ENCODE peak calls at places on chromosomes 7 and 10, in nine cellular contexts. One of them, this sample, is unnamed.

GRCh38 chr10:127945948-127946347 is 39.0 kb downstream of the PTPRE start:
- DNase-seq in KG1: no peak
- DNase-seq in H1: no peak
- DNase-seq in mammary epithelial cell: no peak
- DNase-seq in stimulated activated CD8-positive, alpha-beta memory T cell treated with anti-CD3 and anti-CD28 coated beads, Interleukin-2, amount 100 ng/mL, for 1 hour: no peak
- DNase-seq in T follicular helper cell: no peak
- DNase-seq in body of pancreas: no peak
- DNase-seq in sciatic nerve: no peak
- DNase-seq in iris pigment epithelial cell: no peak
- DNase-seq in this sample: no peak

GRCh38 chr10:27742926-27743735 is 2.5 kb downstream of the MKX start:
- DNase-seq in KG1: no peak
- DNase-seq in H1: no peak
- DNase-seq in mammary epithelial cell: peak
- DNase-seq in stimulated activated CD8-positive, alpha-beta memory T cell treated with anti-CD3 and anti-CD28 coated beads, Interleukin-2, amount 100 ng/mL, for 1 hour: no peak
- DNase-seq in T follicular helper cell: no peak
- DNase-seq in body of pancreas: peak
- DNase-seq in sciatic nerve: peak
- DNase-seq in iris pigment epithelial cell: peak
- DNase-seq in this sample: peak

GRCh38 chr7:5431485-5432118 is 8.0 kb upstream of the TNRC18 start:
- DNase-seq in KG1: no peak
- DNase-seq in H1: no peak
- DNase-seq in mammary epithelial cell: no peak
- DNase-seq in stimulated activated CD8-positive, alpha-beta memory T cell treated with anti-CD3 and anti-CD28 coated beads, Interleukin-2, amount 100 ng/mL, for 1 hour: no peak
- DNase-seq in T follicular helper cell: no peak
- DNase-seq in body of pancreas: no peak
- DNase-seq in sciatic nerve: no peak
- DNase-seq in iris pigment epithelial cell: peak
- DNase-seq in this sample: no peak

GRCh38 chr10:86871563-86872183 is 85.7 kb downstream of the MMRN2 start:
- DNase-seq in KG1: no peak
- DNase-seq in H1: no peak
- DNase-seq in mammary epithelial cell: no peak
- DNase-seq in stimulated activated CD8-positive, alpha-beta memory T cell treated with anti-CD3 and anti-CD28 coated beads, Interleukin-2, amount 100 ng/mL, for 1 hour: no peak
- DNase-seq in T follicular helper cell: no peak
- DNase-seq in body of pancreas: no peak
- DNase-seq in sciatic nerve: no peak
- DNase-seq in iris pigment epithelial cell: no peak
- DNase-seq in this sample: peak

GRCh38 chr10:99297033-99297432 is 32.1 kb upstream of the CNNM1 start:
- DNase-seq in KG1: no peak
- DNase-seq in H1: no peak
- DNase-seq in mammary epithelial cell: no peak
- DNase-seq in stimulated activated CD8-positive, alpha-beta memory T cell treated with anti-CD3 and anti-CD28 coated beads, Interleukin-2, amount 100 ng/mL, for 1 hour: no peak
- DNase-seq in T follicular helper cell: no peak
- DNase-seq in body of pancreas: no peak
- DNase-seq in sciatic nerve: no peak
- DNase-seq in iris pigment epithelial cell: no peak
- DNase-seq in this sample: no peak

GRCh38 chr10:91610444-91610843 is 22.4 kb downstream of the PPP1R3C start:
- DNase-seq in KG1: no peak
- DNase-seq in H1: no peak
- DNase-seq in mammary epithelial cell: no peak
- DNase-seq in stimulated activated CD8-positive, alpha-beta memory T cell treated with anti-CD3 and anti-CD28 coated beads, Interleukin-2, amount 100 ng/mL, for 1 hour: no peak
- DNase-seq in T follicular helper cell: no peak
- DNase-seq in body of pancreas: no peak
- DNase-seq in sciatic nerve: no peak
- DNase-seq in iris pigment epithelial cell: no peak
- DNase-seq in this sample: no peak

GRCh38 chr7:130397472-130397871 is 17.2 kb downstream of the CPA1 start:
- DNase-seq in KG1: no peak
- DNase-seq in H1: no peak
- DNase-seq in mammary epithelial cell: no peak
- DNase-seq in stimulated activated CD8-positive, alpha-beta memory T cell treated with anti-CD3 and anti-CD28 coated beads, Interleukin-2, amount 100 ng/mL, for 1 hour: no peak
- DNase-seq in T follicular helper cell: no peak
- DNase-seq in body of pancreas: no peak
- DNase-seq in sciatic nerve: no peak
- DNase-seq in iris pigment epithelial cell: no peak
- DNase-seq in this sample: no peak

GRCh38 chr10:132675031-132675740 is 110.8 kb downstream of the NKX6-2 start:
- DNase-seq in KG1: no peak
- DNase-seq in H1: no peak
- DNase-seq in mammary epithelial cell: no peak
- DNase-seq in stimulated activated CD8-positive, alpha-beta memory T cell treated with anti-CD3 and anti-CD28 coated beads, Interleukin-2, amount 100 ng/mL, for 1 hour: no peak
- DNase-seq in T follicular helper cell: no peak
- DNase-seq in body of pancreas: no peak
- DNase-seq in sciatic nerve: peak
- DNase-seq in iris pigment epithelial cell: no peak
- DNase-seq in this sample: no peak

GRCh38 chr10:94088926-94089381 is 95.2 kb downstream of the PLCE1 start:
- DNase-seq in KG1: no peak
- DNase-seq in H1: no peak
- DNase-seq in mammary epithelial cell: no peak
- DNase-seq in stimulated activated CD8-positive, alpha-beta memory T cell treated with anti-CD3 and anti-CD28 coated beads, Interleukin-2, amount 100 ng/mL, for 1 hour: no peak
- DNase-seq in T follicular helper cell: no peak
- DNase-seq in body of pancreas: no peak
- DNase-seq in sciatic nerve: no peak
- DNase-seq in iris pigment epithelial cell: peak
- DNase-seq in this sample: peak

GRCh38 chr7:132941433-132941832 is 140.5 kb downstream of the CHCHD3 start:
- DNase-seq in KG1: no peak
- DNase-seq in H1: no peak
- DNase-seq in mammary epithelial cell: no peak
- DNase-seq in stimulated activated CD8-positive, alpha-beta memory T cell treated with anti-CD3 and anti-CD28 coated beads, Interleukin-2, amount 100 ng/mL, for 1 hour: no peak
- DNase-seq in T follicular helper cell: no peak
- DNase-seq in body of pancreas: no peak
- DNase-seq in sciatic nerve: no peak
- DNase-seq in iris pigment epithelial cell: no peak
- DNase-seq in this sample: no peak

GRCh38 chr7:70353310-70353947 is 755.2 kb downstream of the AUTS2 start:
- DNase-seq in KG1: no peak
- DNase-seq in H1: no peak
- DNase-seq in mammary epithelial cell: no peak
- DNase-seq in stimulated activated CD8-positive, alpha-beta memory T cell treated with anti-CD3 and anti-CD28 coated beads, Interleukin-2, amount 100 ng/mL, for 1 hour: no peak
- DNase-seq in T follicular helper cell: no peak
- DNase-seq in body of pancreas: no peak
- DNase-seq in sciatic nerve: no peak
- DNase-seq in iris pigment epithelial cell: no peak
- DNase-seq in this sample: no peak

GRCh38 chr7:47571355-47572100 is 10.4 kb downstream of the TNS3 start:
- DNase-seq in KG1: peak
- DNase-seq in H1: no peak
- DNase-seq in mammary epithelial cell: peak
- DNase-seq in stimulated activated CD8-positive, alpha-beta memory T cell treated with anti-CD3 and anti-CD28 coated beads, Interleukin-2, amount 100 ng/mL, for 1 hour: no peak
- DNase-seq in T follicular helper cell: no peak
- DNase-seq in body of pancreas: peak
- DNase-seq in sciatic nerve: peak
- DNase-seq in iris pigment epithelial cell: peak
- DNase-seq in this sample: peak

GRCh38 chr7:40880581-40880980 is 745.8 kb downstream of the SUGCT start:
- DNase-seq in KG1: no peak
- DNase-seq in H1: no peak
- DNase-seq in mammary epithelial cell: no peak
- DNase-seq in stimulated activated CD8-positive, alpha-beta memory T cell treated with anti-CD3 and anti-CD28 coated beads, Interleukin-2, amount 100 ng/mL, for 1 hour: no peak
- DNase-seq in T follicular helper cell: no peak
- DNase-seq in body of pancreas: no peak
- DNase-seq in sciatic nerve: no peak
- DNase-seq in iris pigment epithelial cell: peak
- DNase-seq in this sample: peak

GRCh38 chr7:33886100-33886623 is 19.2 kb upstream of the BMPER start:
- DNase-seq in KG1: no peak
- DNase-seq in H1: no peak
- DNase-seq in mammary epithelial cell: no peak
- DNase-seq in stimulated activated CD8-positive, alpha-beta memory T cell treated with anti-CD3 and anti-CD28 coated beads, Interleukin-2, amount 100 ng/mL, for 1 hour: no peak
- DNase-seq in T follicular helper cell: no peak
- DNase-seq in body of pancreas: no peak
- DNase-seq in sciatic nerve: no peak
- DNase-seq in iris pigment epithelial cell: no peak
- DNase-seq in this sample: no peak

GRCh38 chr10:124093076-124093773 is at the start of gene CHST15:
- DNase-seq in KG1: no peak
- DNase-seq in H1: peak
- DNase-seq in mammary epithelial cell: peak
- DNase-seq in stimulated activated CD8-positive, alpha-beta memory T cell treated with anti-CD3 and anti-CD28 coated beads, Interleukin-2, amount 100 ng/mL, for 1 hour: no peak
- DNase-seq in T follicular helper cell: no peak
- DNase-seq in body of pancreas: peak
- DNase-seq in sciatic nerve: peak
- DNase-seq in iris pigment epithelial cell: peak
- DNase-seq in this sample: peak

GRCh38 chr7:142807855-142808460 is 37.2 kb downstream of the PRSS2 start:
- DNase-seq in KG1: peak
- DNase-seq in H1: no peak
- DNase-seq in mammary epithelial cell: no peak
- DNase-seq in stimulated activated CD8-positive, alpha-beta memory T cell treated with anti-CD3 and anti-CD28 coated beads, Interleukin-2, amount 100 ng/mL, for 1 hour: no peak
- DNase-seq in T follicular helper cell: no peak
- DNase-seq in body of pancreas: no peak
- DNase-seq in sciatic nerve: no peak
- DNase-seq in iris pigment epithelial cell: peak
- DNase-seq in this sample: peak

GRCh38 chr7:112581529-112581928 is 100.7 kb downstream of the LSMEM1 start:
- DNase-seq in KG1: no peak
- DNase-seq in H1: no peak
- DNase-seq in mammary epithelial cell: no peak
- DNase-seq in stimulated activated CD8-positive, alpha-beta memory T cell treated with anti-CD3 and anti-CD28 coated beads, Interleukin-2, amount 100 ng/mL, for 1 hour: no peak
- DNase-seq in T follicular helper cell: no peak
- DNase-seq in body of pancreas: no peak
- DNase-seq in sciatic nerve: no peak
- DNase-seq in iris pigment epithelial cell: no peak
- DNase-seq in this sample: no peak

GRCh38 chr7:129775695-129776396 is 164.3 kb downstream of the NRF1 start:
- DNase-seq in KG1: no peak
- DNase-seq in H1: no peak
- DNase-seq in mammary epithelial cell: no peak
- DNase-seq in stimulated activated CD8-positive, alpha-beta memory T cell treated with anti-CD3 and anti-CD28 coated beads, Interleukin-2, amount 100 ng/mL, for 1 hour: no peak
- DNase-seq in T follicular helper cell: no peak
- DNase-seq in body of pancreas: no peak
- DNase-seq in sciatic nerve: no peak
- DNase-seq in iris pigment epithelial cell: no peak
- DNase-seq in this sample: no peak

GRCh38 chr10:85618841-85619240 is 747.8 kb downstream of the GRID1 start:
- DNase-seq in KG1: no peak
- DNase-seq in H1: no peak
- DNase-seq in mammary epithelial cell: no peak
- DNase-seq in stimulated activated CD8-positive, alpha-beta memory T cell treated with anti-CD3 and anti-CD28 coated beads, Interleukin-2, amount 100 ng/mL, for 1 hour: no peak
- DNase-seq in T follicular helper cell: no peak
- DNase-seq in body of pancreas: no peak
- DNase-seq in sciatic nerve: no peak
- DNase-seq in iris pigment epithelial cell: no peak
- DNase-seq in this sample: no peak

GRCh38 chr7:124085168-124085567 is 52.3 kb upstream of the TMEM229A start:
- DNase-seq in KG1: no peak
- DNase-seq in H1: no peak
- DNase-seq in mammary epithelial cell: peak
- DNase-seq in stimulated activated CD8-positive, alpha-beta memory T cell treated with anti-CD3 and anti-CD28 coated beads, Interleukin-2, amount 100 ng/mL, for 1 hour: no peak
- DNase-seq in T follicular helper cell: no peak
- DNase-seq in body of pancreas: peak
- DNase-seq in sciatic nerve: no peak
- DNase-seq in iris pigment epithelial cell: peak
- DNase-seq in this sample: peak

GRCh38 chr7:22853674-22854157 is 31.1 kb upstream of the TOMM7 start:
- DNase-seq in KG1: peak
- DNase-seq in H1: no peak
- DNase-seq in mammary epithelial cell: no peak
- DNase-seq in stimulated activated CD8-positive, alpha-beta memory T cell treated with anti-CD3 and anti-CD28 coated beads, Interleukin-2, amount 100 ng/mL, for 1 hour: no peak
- DNase-seq in T follicular helper cell: peak
- DNase-seq in body of pancreas: peak
- DNase-seq in sciatic nerve: peak
- DNase-seq in iris pigment epithelial cell: no peak
- DNase-seq in this sample: peak

GRCh38 chr7:28418311-28418710 is 6.0 kb downstream of the CREB5 start:
- DNase-seq in KG1: no peak
- DNase-seq in H1: no peak
- DNase-seq in mammary epithelial cell: no peak
- DNase-seq in stimulated activated CD8-positive, alpha-beta memory T cell treated with anti-CD3 and anti-CD28 coated beads, Interleukin-2, amount 100 ng/mL, for 1 hour: no peak
- DNase-seq in T follicular helper cell: no peak
- DNase-seq in body of pancreas: no peak
- DNase-seq in sciatic nerve: no peak
- DNase-seq in iris pigment epithelial cell: no peak
- DNase-seq in this sample: no peak

GRCh38 chr10:25082276-25083204 is 66.1 kb downstream of the THNSL1 start:
- DNase-seq in KG1: no peak
- DNase-seq in H1: no peak
- DNase-seq in mammary epithelial cell: no peak
- DNase-seq in stimulated activated CD8-positive, alpha-beta memory T cell treated with anti-CD3 and anti-CD28 coated beads, Interleukin-2, amount 100 ng/mL, for 1 hour: no peak
- DNase-seq in T follicular helper cell: no peak
- DNase-seq in body of pancreas: no peak
- DNase-seq in sciatic nerve: no peak
- DNase-seq in iris pigment epithelial cell: no peak
- DNase-seq in this sample: no peak

GRCh38 chr10:23694446-23694920 is 255.6 kb downstream of the OTUD1 start:
- DNase-seq in KG1: no peak
- DNase-seq in H1: no peak
- DNase-seq in mammary epithelial cell: peak
- DNase-seq in stimulated activated CD8-positive, alpha-beta memory T cell treated with anti-CD3 and anti-CD28 coated beads, Interleukin-2, amount 100 ng/mL, for 1 hour: no peak
- DNase-seq in T follicular helper cell: no peak
- DNase-seq in body of pancreas: no peak
- DNase-seq in sciatic nerve: no peak
- DNase-seq in iris pigment epithelial cell: peak
- DNase-seq in this sample: no peak

GRCh38 chr7:44712012-44712411 is 36.6 kb upstream of the ZMIZ2 start:
- DNase-seq in KG1: no peak
- DNase-seq in H1: no peak
- DNase-seq in mammary epithelial cell: no peak
- DNase-seq in stimulated activated CD8-positive, alpha-beta memory T cell treated with anti-CD3 and anti-CD28 coated beads, Interleukin-2, amount 100 ng/mL, for 1 hour: no peak
- DNase-seq in T follicular helper cell: no peak
- DNase-seq in body of pancreas: peak
- DNase-seq in sciatic nerve: no peak
- DNase-seq in iris pigment epithelial cell: no peak
- DNase-seq in this sample: no peak

GRCh38 chr7:97078023-97078988 is 39.2 kb upstream of the SDHAF3 start:
- DNase-seq in KG1: no peak
- DNase-seq in H1: no peak
- DNase-seq in mammary epithelial cell: no peak
- DNase-seq in stimulated activated CD8-positive, alpha-beta memory T cell treated with anti-CD3 and anti-CD28 coated beads, Interleukin-2, amount 100 ng/mL, for 1 hour: no peak
- DNase-seq in T follicular helper cell: no peak
- DNase-seq in body of pancreas: no peak
- DNase-seq in sciatic nerve: no peak
- DNase-seq in iris pigment epithelial cell: no peak
- DNase-seq in this sample: no peak

GRCh38 chr7:140005754-140006503 is 56.8 kb downstream of the PARP12 start:
- DNase-seq in KG1: no peak
- DNase-seq in H1: peak
- DNase-seq in mammary epithelial cell: no peak
- DNase-seq in stimulated activated CD8-positive, alpha-beta memory T cell treated with anti-CD3 and anti-CD28 coated beads, Interleukin-2, amount 100 ng/mL, for 1 hour: no peak
- DNase-seq in T follicular helper cell: no peak
- DNase-seq in body of pancreas: peak
- DNase-seq in sciatic nerve: no peak
- DNase-seq in iris pigment epithelial cell: peak
- DNase-seq in this sample: peak

GRCh38 chr10:76576276-76576962 is 1061.2 kb downstream of the KCNMA1 start:
- DNase-seq in KG1: no peak
- DNase-seq in H1: no peak
- DNase-seq in mammary epithelial cell: peak
- DNase-seq in stimulated activated CD8-positive, alpha-beta memory T cell treated with anti-CD3 and anti-CD28 coated beads, Interleukin-2, amount 100 ng/mL, for 1 hour: no peak
- DNase-seq in T follicular helper cell: no peak
- DNase-seq in body of pancreas: no peak
- DNase-seq in sciatic nerve: no peak
- DNase-seq in iris pigment epithelial cell: peak
- DNase-seq in this sample: peak

GRCh38 chr7:28217161-28217560 is 36.6 kb upstream of the JAZF1 start:
- DNase-seq in KG1: no peak
- DNase-seq in H1: no peak
- DNase-seq in mammary epithelial cell: no peak
- DNase-seq in stimulated activated CD8-positive, alpha-beta memory T cell treated with anti-CD3 and anti-CD28 coated beads, Interleukin-2, amount 100 ng/mL, for 1 hour: no peak
- DNase-seq in T follicular helper cell: no peak
- DNase-seq in body of pancreas: no peak
- DNase-seq in sciatic nerve: no peak
- DNase-seq in iris pigment epithelial cell: no peak
- DNase-seq in this sample: no peak